ENCODE peak calls at places on chromosomes 11 and 22, in four cellular contexts. One of them, this sample, is unnamed.

GRCh38 chr11:34620202-34620601 is 691 bp upstream of the EHF start:
- DNase-seq in GM12878: no peak
- DNase-seq in HepG2: no peak
- DNase-seq in K562: no peak
- DNase-seq in this sample: no peak

GRCh38 chr11:82907376-82907775 is 5.8 kb downstream of the DDIAS start:
- DNase-seq in GM12878: no peak
- DNase-seq in HepG2: no peak
- DNase-seq in K562: no peak
- DNase-seq in this sample: no peak

GRCh38 chr11:73592640-73593039 is 5.3 kb downstream of the FAM168A start:
- DNase-seq in GM12878: no peak
- DNase-seq in HepG2: no peak
- DNase-seq in K562: no peak
- DNase-seq in this sample: no peak

GRCh38 chr11:47995318-47995717 is 15.0 kb downstream of the PTPRJ start:
- DNase-seq in GM12878: no peak
- DNase-seq in HepG2: peak; percentile 74
- DNase-seq in K562: no peak
- DNase-seq in this sample: no peak

GRCh38 chr22:44316393-44317162 is 3.8 kb upstream of the SHISAL1 start:
- DNase-seq in GM12878: no peak
- DNase-seq in HepG2: no peak
- DNase-seq in K562: no peak
- DNase-seq in this sample: no peak

GRCh38 chr11:19873730-19874129 is 161.1 kb downstream of the NAV2 start:
- DNase-seq in GM12878: no peak
- DNase-seq in HepG2: no peak
- DNase-seq in K562: no peak
- DNase-seq in this sample: no peak

GRCh38 chr11:57321996-57322880 is 2.5 kb downstream of the TNKS1BP1 start:
- DNase-seq in GM12878: no peak
- DNase-seq in HepG2: peak; percentile 69
- DNase-seq in K562: peak; percentile 66
- DNase-seq in this sample: peak; percentile 58

GRCh38 chr11:123318623-123319022 is 111.4 kb upstream of the GRAMD1B start:
- DNase-seq in GM12878: no peak
- DNase-seq in HepG2: no peak
- DNase-seq in K562: no peak
- DNase-seq in this sample: no peak

GRCh38 chr22:41469218-41469851 is 418 bp downstream of the ACO2 start:
- DNase-seq in GM12878: no peak
- DNase-seq in HepG2: no peak
- DNase-seq in K562: no peak
- DNase-seq in this sample: no peak

GRCh38 chr11:101907826-101908225 is 7.0 kb upstream of the CEP126 start:
- DNase-seq in GM12878: no peak
- DNase-seq in HepG2: no peak
- DNase-seq in K562: no peak
- DNase-seq in this sample: no peak

GRCh38 chr22:39244073-39244495 is 698 bp downstream of the PDGFB start:
- DNase-seq in GM12878: no peak
- DNase-seq in HepG2: no peak
- DNase-seq in K562: peak; percentile 51
- DNase-seq in this sample: no peak

GRCh38 chr11:123483058-123483457 is 53.0 kb downstream of the GRAMD1B start:
- DNase-seq in GM12878: no peak
- DNase-seq in HepG2: no peak
- DNase-seq in K562: no peak
- DNase-seq in this sample: no peak

GRCh38 chr22:28710112-28710888 is 30.7 kb upstream of the TTC28 start:
- DNase-seq in GM12878: no peak
- DNase-seq in HepG2: peak; percentile 13
- DNase-seq in K562: no peak
- DNase-seq in this sample: no peak

GRCh38 chr11:117520201-117520600 is 192.5 kb downstream of the CEP164 start:
- DNase-seq in GM12878: no peak
- DNase-seq in HepG2: no peak
- DNase-seq in K562: no peak
- DNase-seq in this sample: no peak

GRCh38 chr22:30865656-30866055 is 102.9 kb downstream of the MORC2 start:
- DNase-seq in GM12878: no peak
- DNase-seq in HepG2: no peak
- DNase-seq in K562: no peak
- DNase-seq in this sample: no peak

GRCh38 chr11:45169310-45170072 is 23.1 kb downstream of the PRDM11 start:
- DNase-seq in GM12878: no peak
- DNase-seq in HepG2: no peak
- DNase-seq in K562: no peak
- DNase-seq in this sample: no peak

GRCh38 chr11:121838571-121838970 is 277.4 kb downstream of the BLID start:
- DNase-seq in GM12878: no peak
- DNase-seq in HepG2: no peak
- DNase-seq in K562: no peak
- DNase-seq in this sample: no peak

GRCh38 chr11:11537372-11537771 is 84.4 kb downstream of the GALNT18 start:
- DNase-seq in GM12878: no peak
- DNase-seq in HepG2: no peak
- DNase-seq in K562: no peak
- DNase-seq in this sample: no peak

DNA sequence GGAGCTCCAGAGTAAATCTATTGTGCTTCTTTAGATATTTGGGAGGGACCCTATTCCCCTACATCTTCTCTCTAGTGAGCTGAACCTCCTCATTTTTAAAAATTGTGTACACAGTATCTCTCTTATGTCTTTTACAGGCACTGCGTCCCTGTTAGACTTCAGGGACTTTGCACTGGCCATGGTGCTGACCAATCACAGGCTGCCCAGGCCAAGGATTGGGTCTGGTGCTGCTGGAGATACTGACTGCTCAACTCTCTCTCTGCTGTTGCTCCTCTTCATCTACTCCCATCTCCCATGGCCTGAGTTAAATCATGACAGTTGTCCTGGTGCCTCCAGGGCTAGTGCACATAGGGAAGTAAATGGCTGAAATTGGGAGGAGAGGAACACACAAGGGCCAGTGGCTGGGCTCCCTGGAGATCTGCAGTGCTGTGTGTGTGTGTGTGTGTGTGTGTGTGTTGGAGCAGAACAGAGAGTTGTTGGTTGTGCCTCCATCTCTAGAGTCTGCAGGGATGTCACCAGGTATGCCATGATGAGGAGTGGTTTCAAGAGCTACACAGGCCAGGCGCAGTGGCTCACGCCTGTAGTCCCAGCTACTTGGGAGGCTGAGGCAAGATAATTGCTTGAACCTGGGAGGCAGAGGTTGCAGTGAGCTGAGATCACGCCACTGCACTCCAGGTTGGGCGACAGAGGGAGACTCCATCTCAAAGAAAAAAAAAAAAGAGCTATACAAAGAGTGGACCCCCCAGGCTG is 155.3 kb downstream of the ST3GAL4 start:
- DNase-seq in GM12878: no peak
- DNase-seq in HepG2: no peak
- DNase-seq in K562: no peak
- DNase-seq in this sample: no peak
- TF ChIP-seq FOXM1 in GM12878: no peak
- TF ChIP-seq FOXM1 in HepG2: no peak
- TF ChIP-seq FOXM1 in K562: no peak
- TF ChIP-seq FOXM1 in this sample: no peak

GRCh38 chr11:130646881-130647280 is 198.4 kb downstream of the ADAMTS15 start:
- DNase-seq in GM12878: no peak
- DNase-seq in HepG2: no peak
- DNase-seq in K562: no peak
- DNase-seq in this sample: no peak
- TF ChIP-seq FOXK2 in GM12878: no peak
- TF ChIP-seq FOXK2 in HepG2: no peak
- TF ChIP-seq FOXK2 in K562: no peak
- TF ChIP-seq FOXK2 in this sample: no peak

GRCh38 chr11:61491736-61492395 is 16.7 kb upstream of the LRRC10B start:
- DNase-seq in GM12878: no peak
- DNase-seq in HepG2: no peak
- DNase-seq in K562: no peak
- DNase-seq in this sample: no peak
- TF ChIP-seq FOXM1 in GM12878: no peak
- TF ChIP-seq FOXM1 in HepG2: no peak
- TF ChIP-seq FOXM1 in K562: no peak
- TF ChIP-seq FOXM1 in this sample: no peak

DNA sequence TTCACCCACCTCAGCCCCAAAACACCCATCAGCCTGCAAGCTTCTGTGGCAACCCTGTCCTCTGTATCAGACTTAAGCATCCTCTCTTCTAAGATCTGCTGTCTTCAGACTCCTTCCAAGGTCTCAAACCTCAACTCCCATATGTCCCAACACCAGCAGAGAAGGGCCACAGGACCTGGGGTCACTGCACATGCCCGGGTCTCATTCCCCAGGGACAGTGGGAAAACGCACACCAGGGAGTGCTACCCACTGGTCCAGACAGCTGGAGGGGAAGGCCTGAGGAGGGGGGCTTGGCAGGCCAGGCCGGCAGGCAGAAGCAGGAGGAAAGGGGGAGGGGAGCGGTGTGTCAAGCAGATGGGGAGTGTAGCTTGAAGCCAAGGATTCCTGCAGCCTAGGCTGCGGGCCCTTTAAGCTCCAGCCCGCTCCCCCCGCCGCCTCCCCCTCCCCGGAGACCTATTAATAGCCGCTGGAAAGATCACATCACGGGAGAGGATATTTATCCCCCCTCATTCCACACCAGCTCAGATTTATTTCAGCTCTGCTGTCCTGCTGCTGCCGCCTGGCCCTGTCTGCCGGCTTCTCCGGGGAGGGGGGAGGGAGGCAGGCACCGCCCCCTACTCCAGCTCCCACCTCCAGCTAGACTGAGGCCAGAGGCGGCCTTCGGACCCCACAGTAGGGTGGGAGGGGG is 16.7 kb downstream of the BCL9L start:
- DNase-seq in GM12878: no peak
- DNase-seq in HepG2: no peak
- DNase-seq in K562: no peak
- DNase-seq in this sample: peak; percentile 61
- TF ChIP-seq FOXK2 in GM12878: no peak
- TF ChIP-seq FOXK2 in HepG2: no peak
- TF ChIP-seq FOXK2 in K562: no peak
- TF ChIP-seq FOXK2 in this sample: no peak

This sample was measured in HEK293T.